ENCODE peak calls at places on chromosomes 7 and 10, in seven cellular contexts. I, X, G, D, M, B and U are unnamed samples. For H3K4me1, the result is how much of the 10 kb centered on the place peaks cover.

GRCh38 chr10:13219685-13220670 is 14.2 kb downstream of the UCMA start:
- DNase-seq in I (peak), X (no peak), G (no peak), D (no peak), M (no peak), B (peak), U (no peak)

GRCh38 chr7:26474596-26474995 is 182.9 kb downstream of the SNX10 start:
- DNase-seq in I (no peak), X (no peak), G (no peak), D (no peak), M (no peak), B (no peak), U (no peak)

GRCh38 chr7:28224675-28225074 is 44.1 kb upstream of the JAZF1 start:
- DNase-seq in I (no peak), X (no peak), G (no peak), D (no peak), M (no peak), B (no peak), U (no peak)

GRCh38 chr10:43204943-43205671 is 61.8 kb downstream of the RASGEF1A start:
- DNase-seq in I (peak), X (peak), G (no peak), D (no peak), M (peak), B (peak), U (peak)

GRCh38 chr7:39709768-39710291 is 86.5 kb downstream of the RALA start:
- DNase-seq in I (peak), X (no peak), G (no peak), D (peak), M (no peak), B (no peak), U (no peak)

GRCh38 chr10:59880976-59881510 is 25.3 kb downstream of the CCDC6 start:
- DNase-seq in I (no peak), X (no peak), G (no peak), D (no peak), M (no peak), B (no peak), U (no peak)

GRCh38 chr7:122412441-122412840 is 107.9 kb upstream of the FEZF1 start:
- DNase-seq in I (no peak), X (no peak), G (no peak), D (no peak), M (no peak), B (no peak), U (no peak)

GRCh38 chr10:11546581-11546980 is 64.9 kb downstream of the USP6NL start:
- DNase-seq in I (peak), X (no peak), G (no peak), D (no peak), M (no peak), B (no peak), U (no peak)

GRCh38 chr7:70051726-70052125 is 453.5 kb downstream of the AUTS2 start:
- DNase-seq in I (no peak), X (no peak), G (no peak), D (no peak), M (no peak), B (no peak), U (no peak)

GRCh38 chr10:27223964-27224363 is 16.6 kb downstream of the ACBD5 start:
- DNase-seq in I (peak), X (no peak), G (no peak), D (peak), M (peak), B (no peak), U (no peak)

GRCh38 chr7:96342036-96342435 is 20.1 kb upstream of the SLC25A13 start:
- DNase-seq in I (no peak), X (no peak), G (no peak), D (no peak), M (no peak), B (no peak), U (no peak)
- H3K4me1 ChIP-seq in I (under half), X (under half), G (under half), D (under half), M (under half), B (under half), U (under half)

GRCh38 chr10:132331259-132331955 is 586 bp upstream of the LRRC27 start:
- DNase-seq in I (no peak), X (peak), G (no peak), D (no peak), M (no peak), B (no peak), U (no peak)
- TF ChIP-seq POLR2A in I (no peak), X (no peak), G (peak), D (peak), M (no peak), B (no peak), U (peak)

GRCh38 chr10:61866700-61867368 is 34.7 kb upstream of the ARID5B start:
- DNase-seq in I (no peak), X (no peak), G (no peak), D (no peak), M (no peak), B (no peak), U (no peak)
- H3K4me3 ChIP-seq in I (no peak), X (peak), G (no peak), D (peak), M (peak), B (peak), U (no peak)

DNA sequence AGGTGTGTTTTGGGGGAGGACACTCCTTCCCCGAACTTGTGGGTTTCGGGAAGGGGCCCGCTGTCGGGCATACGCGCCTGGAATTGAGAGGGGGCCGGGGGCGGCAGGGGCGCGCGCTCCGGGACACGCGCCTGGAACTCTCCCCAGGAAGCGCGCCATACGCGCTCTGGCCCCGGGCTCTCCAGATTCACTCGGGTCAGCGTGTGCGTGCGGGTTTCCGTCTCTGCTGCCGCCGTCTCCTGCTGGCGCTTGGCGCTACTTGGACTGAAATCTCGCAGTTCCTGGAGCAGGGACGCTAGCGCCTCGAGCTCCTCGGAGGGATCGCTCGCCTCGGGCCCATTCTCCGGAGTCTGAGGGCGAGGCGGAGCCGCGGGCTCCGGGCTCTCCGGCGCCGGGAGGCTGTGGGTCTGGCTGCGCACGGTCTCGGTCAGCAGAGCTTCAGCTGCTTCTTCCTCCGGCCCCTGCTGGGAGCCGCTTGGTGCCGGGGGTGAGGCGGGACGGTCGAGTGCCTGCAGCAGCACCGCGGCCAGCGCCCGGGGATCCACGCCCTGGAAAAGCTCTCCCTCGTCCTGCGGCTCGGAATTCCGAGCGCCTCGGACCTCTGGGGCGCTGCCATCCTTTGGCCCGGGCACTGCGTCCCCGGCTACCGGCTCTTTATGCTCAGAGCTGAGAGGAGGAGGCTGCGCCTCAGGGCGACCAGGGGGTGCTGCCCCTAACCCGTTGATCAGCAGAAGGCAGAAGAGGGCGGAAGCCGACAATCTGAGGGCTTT is 1.1 kb downstream of the VGF start:
- DNase-seq in I (peak), X (no peak), G (no peak), D (no peak), M (no peak), B (no peak), U (no peak)
- H3K4me1 ChIP-seq in I (under half), X (under half), G (under half), D (under half), M (under half), B (under half), U (under half)

GRCh38 chr10:34540492-34540891 is 274.6 kb downstream of the PARD3 start:
- DNase-seq in I (no peak), X (no peak), G (no peak), D (no peak), M (no peak), B (no peak), U (no peak)

GRCh38 chr10:34537629-34538231 is 277.4 kb downstream of the PARD3 start:
- DNase-seq in I (no peak), X (no peak), G (no peak), D (no peak), M (no peak), B (no peak), U (no peak)

GRCh38 chr10:34538291-34538829 is 276.7 kb downstream of the PARD3 start:
- DNase-seq in I (no peak), X (no peak), G (no peak), D (no peak), M (no peak), B (no peak), U (no peak)

GRCh38 chr10:34535872-34536271 is 279.2 kb downstream of the PARD3 start:
- DNase-seq in I (no peak), X (no peak), G (no peak), D (no peak), M (no peak), B (no peak), U (no peak)

DNA sequence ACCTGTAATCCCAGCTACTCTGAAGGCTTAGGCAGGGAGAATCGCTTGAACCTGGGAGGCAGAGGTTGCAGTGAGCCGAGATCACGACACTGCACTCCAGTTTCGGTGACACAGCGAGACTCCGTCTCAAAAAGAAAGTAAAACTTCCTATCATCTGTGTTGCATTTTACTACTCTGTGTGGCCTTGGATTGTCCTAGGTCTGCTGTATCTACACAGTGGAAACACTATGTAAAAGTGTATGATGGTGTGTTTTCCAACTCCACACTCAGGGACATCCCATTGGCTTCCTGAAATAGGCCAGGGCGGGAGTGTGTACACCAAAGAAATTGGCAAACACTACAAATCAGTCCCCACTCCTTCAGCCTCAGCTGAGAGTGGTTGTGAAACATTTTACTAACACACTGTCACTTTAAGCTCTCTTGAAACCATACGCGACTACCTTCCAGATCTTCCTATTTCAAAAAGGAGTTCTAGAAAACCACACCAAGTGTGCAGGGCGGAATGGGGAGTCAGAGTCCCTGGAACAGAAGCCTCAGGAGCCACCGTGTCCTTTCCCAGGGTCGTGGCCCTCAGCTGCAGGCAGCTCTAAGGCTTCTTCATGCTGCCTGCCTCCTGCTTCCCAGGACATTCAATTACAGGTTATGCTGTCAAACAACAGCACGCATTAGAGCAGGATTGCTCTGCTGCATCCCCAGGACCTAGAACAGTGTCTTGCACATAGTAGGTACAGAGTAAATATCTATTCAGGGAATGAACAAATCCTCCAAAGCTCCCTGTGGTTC is 275.4 kb downstream of the PARD3 start:
- DNase-seq in I (no peak), X (no peak), G (no peak), D (no peak), M (no peak), B (no peak), U (no peak)
- TF ChIP-seq POLR2A in I (no peak), X (no peak), G (no peak), D (no peak), M (no peak), B (no peak), U (no peak)

DNA sequence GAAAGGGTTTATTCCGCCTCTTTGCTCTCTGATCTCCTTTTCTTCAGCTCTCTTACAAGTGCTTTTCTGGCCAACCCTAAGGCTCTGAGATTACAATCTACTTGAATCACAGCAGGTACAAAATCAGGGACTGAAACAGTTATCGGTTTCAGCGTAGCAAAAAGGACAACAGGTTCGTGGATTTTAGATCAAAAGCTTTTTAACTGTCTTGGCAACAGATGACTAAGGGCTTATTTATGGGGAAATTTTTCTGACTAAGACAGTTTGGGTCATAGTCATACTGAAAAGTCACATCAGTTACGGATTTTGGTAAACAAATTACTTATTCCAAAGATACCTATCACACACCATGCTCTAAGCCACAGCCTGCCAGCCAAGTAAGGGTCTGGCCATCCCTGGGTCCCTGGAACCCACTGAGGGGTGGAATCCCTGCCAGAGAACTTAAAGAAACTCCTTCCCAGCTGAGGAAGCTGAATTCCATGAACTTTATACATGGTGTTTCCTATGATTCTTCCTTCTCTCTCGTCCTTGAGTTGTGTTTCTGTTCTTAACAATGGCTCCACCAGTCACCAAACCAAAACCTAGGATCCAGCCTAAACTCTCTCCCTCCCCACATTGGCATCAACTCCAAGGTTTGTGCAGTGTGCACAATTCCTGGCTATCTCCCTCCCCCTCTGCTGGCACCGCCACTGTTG is 169.3 kb downstream of the FAM107B start:
- DNase-seq in I (peak), X (no peak), G (no peak), D (no peak), M (no peak), B (no peak), U (no peak)
- H3K4me3 ChIP-seq in I (peak), X (peak), G (no peak), D (peak), M (peak), B (peak), U (peak)

DNA sequence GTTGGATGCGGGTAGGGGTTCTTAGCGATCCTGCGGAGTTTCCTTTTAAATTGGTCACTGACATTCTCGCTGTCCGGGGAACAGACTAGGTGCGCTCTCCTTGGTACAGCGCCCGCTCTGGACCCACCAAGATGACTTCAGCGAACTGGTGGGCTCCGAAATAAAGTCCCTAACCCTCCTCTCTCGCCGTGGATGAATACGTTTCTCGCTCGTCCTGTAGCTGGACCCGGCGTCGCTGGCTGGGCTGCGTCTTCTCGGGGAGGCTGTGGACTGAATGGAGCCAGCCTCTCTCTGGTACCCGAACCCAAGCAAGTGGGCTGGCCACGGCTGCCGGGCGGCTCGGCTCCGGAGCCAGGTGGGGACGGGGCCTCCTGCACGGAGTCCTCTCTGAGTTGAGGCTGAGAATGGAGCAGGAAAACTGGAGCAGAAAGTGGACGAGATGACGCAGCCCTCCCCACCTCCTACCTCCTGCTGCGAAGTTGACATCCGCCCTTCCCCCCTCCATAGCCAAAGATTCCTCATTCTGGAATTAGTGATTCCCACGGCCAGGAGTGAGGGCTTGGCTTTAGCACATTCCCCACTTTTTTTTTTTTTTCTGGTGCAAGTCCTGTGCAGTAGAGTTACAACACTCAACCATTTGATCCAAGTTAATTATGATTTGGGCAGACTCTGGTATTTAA is 1.5 kb downstream of the UNC5B start:
- DNase-seq in I (peak), X (no peak), G (no peak), D (no peak), M (peak), B (no peak), U (no peak)
- H3K4me1 ChIP-seq in I (under half), X (half or more), G (half or more), D (under half), M (under half), B (under half), U (half or more)

DNA sequence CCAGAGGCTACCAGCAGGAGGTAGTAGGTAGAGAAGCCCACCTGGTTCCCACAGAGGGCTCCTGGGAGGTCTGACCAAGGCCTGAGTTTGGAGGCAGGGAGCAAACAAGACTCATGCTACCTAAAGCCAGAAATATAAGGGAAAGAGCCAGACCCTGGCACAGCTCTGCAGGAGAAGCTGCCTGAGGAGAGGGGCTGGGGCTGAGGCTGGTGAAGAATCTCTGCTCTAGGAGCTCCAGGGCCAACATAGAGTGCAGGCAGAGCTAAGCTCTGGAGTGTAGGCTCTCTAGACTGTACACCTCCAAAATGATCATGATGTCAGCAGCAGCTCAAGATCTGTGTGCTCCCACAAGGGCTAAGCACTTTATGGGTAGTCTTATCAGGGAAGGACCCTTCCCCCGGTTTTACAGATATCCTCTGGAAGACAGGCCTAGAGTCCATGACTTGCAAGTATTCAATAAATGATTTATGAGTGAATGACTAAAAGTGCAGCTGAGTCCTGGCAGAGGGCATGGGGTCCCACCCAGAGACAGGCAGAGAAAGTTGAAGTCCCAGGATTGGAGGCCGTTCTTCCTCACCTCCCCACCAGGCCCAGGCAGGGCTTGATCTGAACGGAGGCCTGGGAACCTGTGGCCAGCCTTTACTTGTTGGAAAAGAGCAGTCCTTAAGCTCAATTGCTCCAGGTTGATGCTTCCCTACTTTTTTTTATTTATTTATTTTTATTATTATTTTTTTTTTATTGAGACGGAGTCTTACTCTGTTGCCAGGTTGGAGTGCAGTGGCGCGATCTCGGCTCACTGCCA is 71.5 kb upstream of the LRRC4 start:
- DNase-seq in I (no peak), X (no peak), G (no peak), D (no peak), M (no peak), B (no peak), U (no peak)
- TF ChIP-seq POLR2A in I (no peak), X (no peak), G (no peak), D (no peak), M (no peak), B (no peak), U (no peak)

GRCh38 chr10:69088801-69089501 is 1.0 kb downstream of the SRGN start:
- DNase-seq in I (peak), X (no peak), G (no peak), D (no peak), M (no peak), B (no peak), U (no peak)
- H3K4me3 ChIP-seq in I (no peak), X (peak), G (peak), D (peak), M (peak), B (peak), U (peak)